ENCODE peak calls at places on chromosome 1, in six cellular contexts. U, I, R, N, D and O are unnamed samples.

GRCh38 chr1:24526940-24527542 is 24.4 kb downstream of the RCAN3 start:
- DNase-seq in D (no peak), R (no peak), I (no peak), N (no peak), U (no peak), O (no peak)

GRCh38 chr1:65812065-65812464 is 19.4 kb downstream of the PDE4B start:
- DNase-seq in D (peak), I (peak), N (no peak), U (no peak), R (peak), O (no peak)

GRCh38 chr1:160376525-160377131 is 9.8 kb downstream of the NHLH1 start:
- DNase-seq in D (no peak), R (peak), I (no peak), U (peak), N (no peak), O (no peak)

GRCh38 chr1:86714159-86714558 is 9.8 kb downstream of the SH3GLB1 start:
- DNase-seq in N (no peak), R (no peak), D (no peak), I (no peak), U (no peak), O (no peak)

GRCh38 chr1:217660353-217661062 is 29.4 kb downstream of the SPATA17 start:
- DNase-seq in N (no peak), U (no peak), D (no peak), I (no peak), R (no peak), O (no peak)

GRCh38 chr1:160206421-160207117 is 1.4 kb downstream of the PEA15 start:
- DNase-seq in R (peak), U (no peak), I (no peak), D (no peak), N (no peak), O (no peak)

GRCh38 chr1:166814611-166815010 is 24.7 kb upstream of the POGK start:
- DNase-seq in U (no peak), D (no peak), N (no peak), R (no peak), I (no peak), O (no peak)

GRCh38 chr1:24769656-24770651 is 24.7 kb downstream of the CLIC4 start:
- DNase-seq in I (no peak), D (no peak), N (no peak), R (no peak), U (no peak), O (no peak)

GRCh38 chr1:211697356-211697755 is 21.9 kb upstream of the NEK2 start:
- DNase-seq in D (no peak), U (no peak), I (no peak), N (no peak), R (no peak), O (no peak)

GRCh38 chr1:216014046-216014445 is 409.2 kb downstream of the USH2A start:
- DNase-seq in R (no peak), N (no peak), U (no peak), D (no peak), I (no peak), O (no peak)